ENCODE peak calls at places on chromosomes 16 and 17, in four cellular contexts. H, I, U and D are unnamed samples.

GRCh38 chr17:42182927-42183734 is 2.1 kb downstream of the HCRT start:
- DNase-seq in H (no peak), I (no peak), U (no peak), D (no peak)

GRCh38 chr17:72101526-72101925 is 19.3 kb upstream of the SOX9 start:
- DNase-seq in H (no peak), I (no peak), U (no peak), D (no peak)

GRCh38 chr16:9134739-9135138 is 43.3 kb downstream of the HAPSTR1 start:
- DNase-seq in H (peak; percentile 78), I (peak; percentile 51), U (peak; percentile 48), D (peak; percentile 91)

GRCh38 chr16:6153901-6154300 is 1056.3 kb upstream of the EEF2KMT start:
- DNase-seq in H (no peak), I (no peak), U (no peak), D (no peak)

GRCh38 chr16:20291807-20292206 is 35.5 kb downstream of the GP2 start:
- DNase-seq in H (no peak), I (no peak), U (no peak), D (no peak)

GRCh38 chr17:6061290-6061689 is 8.9 kb upstream of the WSCD1 start:
- DNase-seq in H (no peak), I (no peak), U (no peak), D (no peak)

GRCh38 chr17:44911133-44912001 is 3.9 kb downstream of the GFAP start:
- DNase-seq in H (peak; percentile 79), I (no peak), U (peak; percentile 25), D (peak; percentile 61)

GRCh38 chr17:3972281-3972731 is 8.1 kb upstream of the ATP2A3 start:
- DNase-seq in H (no peak), I (no peak), U (no peak), D (no peak)

GRCh38 chr16:89996178-89996489 is 23.1 kb downstream of the DBNDD1 start:
- DNase-seq in H (no peak), I (no peak), U (no peak), D (no peak)

GRCh38 chr17:49973271-49973615 is 4.3 kb downstream of the DLX4 start:
- DNase-seq in H (no peak), I (no peak), U (no peak), D (no peak)

GRCh38 chr17:49779730-49780220 is 8.7 kb upstream of the KAT7 start:
- DNase-seq in H (no peak), I (no peak), U (no peak), D (peak; percentile 41)

GRCh38 chr16:84924339-84925091 is 86.8 kb downstream of the ZDHHC7 start:
- DNase-seq in H (no peak), I (no peak), U (no peak), D (peak; percentile 15)

GRCh38 chr16:25060920-25061319 is 45.8 kb upstream of the ARHGAP17 start:
- DNase-seq in H (no peak), I (no peak), U (no peak), D (peak; percentile 43)

GRCh38 chr17:16491703-16492612 is at the start of gene LRRC75A:
- DNase-seq in H (peak; percentile 80), I (peak; percentile 77), U (peak; percentile 21), D (no peak)

GRCh38 chr17:82985973-82986372 is 93.4 kb upstream of the METRNL start:
- DNase-seq in H (peak; percentile 67), I (no peak), U (peak; percentile 66), D (no peak)

GRCh38 chr17:7042507-7043194 is 1.2 kb downstream of the SLC16A11 start:
- DNase-seq in H (no peak), I (no peak), U (peak; percentile 43), D (no peak)

GRCh38 chr17:78105101-78105500 is 23.5 kb downstream of the TMC6 start:
- DNase-seq in H (no peak), I (no peak), U (no peak), D (no peak)

GRCh38 chr16:2033057-2033911 is 6.6 kb downstream of the NHERF2 start:
- DNase-seq in H (peak; percentile 78), I (no peak), U (no peak), D (no peak)

GRCh38 chr16:52482916-52483315 is 64.0 kb downstream of the TOX3 start:
- DNase-seq in H (no peak), I (no peak), U (no peak), D (no peak)